ENCODE peak calls at places on chromosomes 4 and X, in seven cellular contexts. W is thyroid gland, O is neural crest cell, V is GM23338, B is AG09309, R is HCT116, L is cardiac muscle cell. S is an unnamed sample.

GRCh38 chr4:69039071-69039470 is 57.2 kb upstream of the UGT2B7 start:
- DNase-seq in R (no peak), B (no peak), W (no peak), O (no peak), V (no peak), L (no peak), S (no peak)

GRCh38 chr4:32148120-32148666 is 1428.0 kb downstream of the PCDH7 start:
- DNase-seq in W (no peak), O (no peak), R (no peak), V (no peak), L (peak; percentile 80), B (no peak), S (no peak)

GRCh38 chr4:17492058-17492741 is 19.7 kb downstream of the QDPR start:
- DNase-seq in W (peak; percentile 52), R (no peak), O (no peak), B (no peak), L (peak; percentile 31), V (no peak), S (no peak)

GRCh38 chr4:106803107-106803506 is 233.0 kb downstream of the DKK2 start:
- DNase-seq in O (no peak), W (no peak), B (no peak), V (no peak), L (no peak), R (no peak), S (no peak)

GRCh38 chr4:35760706-35761278 is 483.5 kb downstream of the ARAP2 start:
- DNase-seq in R (no peak), B (no peak), L (no peak), W (no peak), V (no peak), O (no peak), S (no peak)

GRCh38 chrX:2691543-2692220 is 587 bp downstream of the CD99 start:
- DNase-seq in B (no peak), V (peak; percentile 39), R (no peak), W (peak; percentile 59), L (peak; percentile 62), O (peak; percentile 32), S (peak; percentile 21)

GRCh38 chrX:2325076-2325784 is 175.5 kb downstream of the DHRSX start:
- DNase-seq in O (no peak), L (peak; percentile 82), V (no peak), R (no peak), W (peak; percentile 38), B (peak; percentile 70), S (no peak)

GRCh38 chr4:40564004-40564403 is 65.7 kb downstream of the RBM47 start:
- DNase-seq in W (no peak), L (no peak), R (peak; percentile 29), V (no peak), B (no peak), O (no peak), S (no peak)

GRCh38 chr4:20403317-20403716 is 151.6 kb downstream of the SLIT2 start:
- DNase-seq in B (no peak), W (no peak), R (no peak), O (no peak), V (no peak), L (no peak), S (no peak)

GRCh38 chrX:34381241-34381640 is 249.1 kb upstream of the FAM47A start:
- DNase-seq in B (no peak), V (no peak), L (peak; percentile 27), O (no peak), R (no peak), W (no peak), S (no peak)

GRCh38 chr4:13196721-13197120 is 287.4 kb downstream of the RAB28 start:
- DNase-seq in W (no peak), O (no peak), B (no peak), V (no peak), R (no peak), L (no peak), S (no peak)

GRCh38 chr4:47118192-47118879 is 87.0 kb downstream of the GABRB1 start:
- DNase-seq in R (no peak), L (no peak), B (no peak), V (no peak), O (no peak), W (no peak), S (no peak)

GRCh38 chr4:69689530-69690111 is 36.6 kb upstream of the UGT2A1 start:
- DNase-seq in W (no peak), R (peak; percentile 6), B (no peak), V (peak; percentile 39), L (peak; percentile 72), O (no peak), S (no peak)

GRCh38 chrX:3748052-3748559 is 34.7 kb upstream of the PRKX start:
- DNase-seq in W (no peak), B (no peak), R (no peak), O (no peak), V (no peak), L (peak; percentile 5), S (no peak)

GRCh38 chrX:34578237-34578636 is 78.8 kb downstream of the TMEM47 start:
- DNase-seq in V (peak; percentile 48), W (no peak), R (no peak), O (peak; percentile 2), L (peak; percentile 63), B (peak; percentile 24), S (no peak)

GRCh38 chr4:180805101-180805500 is 1438.1 kb upstream of the TENM3 start:
- DNase-seq in B (no peak), W (no peak), R (no peak), V (no peak), O (no peak), L (no peak), S (no peak)

GRCh38 chr4:140346136-140346535 is 27.3 kb upstream of the SCOC start:
- DNase-seq in V (peak; percentile 21), R (no peak), L (no peak), O (no peak), B (no peak), W (no peak), S (no peak)

GRCh38 chr4:86816463-86817107 is 32.6 kb downstream of the SLC10A6 start:
- DNase-seq in B (peak; percentile 63), L (peak; percentile 34), V (no peak), W (no peak), R (no peak), O (no peak), S (no peak)
- TF ChIP-seq CTCF in B (no peak), L (no peak), V (no peak), W (no peak), R (no peak), O (no peak), S (no peak)

DNA sequence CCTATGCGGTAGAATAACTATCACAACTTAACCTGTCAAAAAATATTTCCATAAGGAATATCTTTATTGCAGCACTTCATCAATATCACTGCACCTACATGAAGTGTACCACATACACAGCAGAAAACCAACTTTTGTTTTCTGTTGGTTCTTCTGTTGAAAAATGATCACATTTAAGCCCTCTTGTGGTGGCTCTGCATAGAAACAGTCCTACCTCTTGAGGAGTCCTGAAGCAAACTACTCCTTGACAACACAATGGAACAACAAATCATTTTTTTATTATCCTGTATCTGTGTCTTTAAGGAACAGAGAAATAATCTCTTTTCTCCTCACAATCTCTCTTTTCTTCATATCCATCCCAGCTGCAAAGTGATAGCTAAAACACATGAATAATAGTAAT is 39.8 kb upstream of the ATOH1 start:
- DNase-seq in V (peak; percentile 65), W (no peak), L (peak; percentile 27), R (peak; percentile 43), B (no peak), O (no peak), S (peak; percentile 13)
- TF ChIP-seq CTCF in V (peak; percentile 57), W (no peak), L (peak; percentile 41), R (peak; percentile 38), B (peak; percentile 41), O (peak; percentile 68), S (peak; percentile 64)

GRCh38 chrX:107677501-107677901 is 49.2 kb downstream of the PRPS1 start:
- DNase-seq in L (peak; percentile 54), W (peak; percentile 26), O (no peak), B (no peak), V (peak; percentile 28), R (no peak), S (no peak)
- TF ChIP-seq CTCF in L (no peak), W (no peak), O (no peak), B (no peak), V (peak; percentile 3), R (no peak), S (no peak)

GRCh38 chr4:28787947-28788346 is 1927.3 kb downstream of the STIM2 start:
- DNase-seq in V (no peak), W (no peak), O (no peak), R (no peak), B (no peak), L (no peak), S (no peak)
- TF ChIP-seq CTCF in V (no peak), W (no peak), O (no peak), R (no peak), B (no peak), L (no peak), S (no peak)

DNA sequence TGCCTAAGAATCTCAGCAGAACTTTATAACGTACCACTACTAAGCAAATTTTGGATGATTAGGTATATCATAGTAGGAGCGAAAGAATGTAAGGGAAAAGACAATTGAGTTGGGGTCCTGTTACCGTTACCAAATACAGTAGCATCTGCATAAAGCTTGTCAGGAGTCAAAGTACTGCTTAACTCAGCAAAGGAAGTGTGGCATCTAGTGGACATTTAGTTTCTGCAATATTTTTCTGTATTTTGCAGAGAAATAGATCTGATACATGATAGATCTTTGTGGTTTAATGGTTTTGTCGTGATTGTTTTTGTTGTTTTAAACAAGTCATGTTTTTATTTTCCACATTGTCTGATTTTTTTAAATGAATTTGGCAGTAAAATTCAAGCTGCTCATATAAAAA is 81.0 kb upstream of the SMARCAD1 start:
- DNase-seq in B (no peak), W (no peak), V (peak; percentile 59), R (peak; percentile 15), O (no peak), L (no peak), S (no peak)
- TF ChIP-seq CTCF in B (no peak), W (no peak), V (peak; percentile 72), R (peak; percentile 33), O (peak; percentile 55), L (no peak), S (no peak)

DNA sequence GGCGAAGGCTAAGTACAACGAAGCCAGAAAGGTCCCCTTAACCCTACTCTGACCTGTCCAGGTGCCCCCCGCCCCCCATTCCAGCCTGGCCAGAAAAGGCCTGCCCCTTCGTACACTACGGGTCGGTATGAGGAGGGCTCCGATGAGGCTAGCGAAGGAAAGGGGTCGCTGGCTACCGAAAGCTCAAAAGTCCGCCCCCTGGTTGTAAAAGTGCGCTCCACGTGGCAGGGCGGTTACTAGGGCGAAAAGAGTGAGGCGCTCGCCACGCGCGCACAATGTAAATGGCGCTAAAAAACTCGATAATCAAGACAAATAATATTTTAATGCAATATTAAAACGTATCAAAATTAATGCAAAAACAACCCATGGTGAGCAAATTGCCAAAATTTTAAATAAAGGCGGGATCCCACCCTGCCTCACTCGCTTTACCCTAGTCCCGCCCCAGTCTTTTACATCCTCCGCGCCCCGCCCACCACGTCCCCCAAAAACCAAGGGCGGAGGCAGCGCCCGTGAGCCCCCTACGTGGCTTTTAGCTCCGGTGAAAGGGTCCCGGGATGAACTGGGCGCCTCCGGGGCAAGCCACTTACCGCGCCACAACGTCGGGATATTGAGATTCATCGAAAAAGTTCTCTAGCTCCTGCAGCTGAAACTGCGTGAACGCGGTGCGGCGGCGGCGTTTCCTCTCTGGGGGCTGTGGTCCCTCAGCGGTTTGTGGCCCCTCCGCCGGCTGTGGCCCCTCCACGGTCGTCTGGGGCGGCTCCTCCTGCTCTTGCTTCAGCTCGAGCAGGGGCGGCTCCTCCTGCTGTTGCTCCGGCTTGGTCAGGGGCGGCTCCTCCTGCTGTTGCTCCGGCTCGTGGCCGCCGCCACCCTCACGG is 929 bp downstream of the ESX1 start:
- DNase-seq in V (peak; percentile 64), L (peak; percentile 2), O (peak; percentile 3), B (no peak), R (no peak), W (no peak), S (peak; percentile 30)
- TF ChIP-seq CTCF in V (peak; percentile 36), L (peak; percentile 6), O (peak; percentile 40), B (no peak), R (no peak), W (no peak), S (no peak)